ENCODE peak calls at places on chromosomes 5 and 9, in ten cellular contexts. G is amygdala; J is activated CD8-positive, alpha-beta memory T cell treated with anti-CD3 and anti-CD28 coated beads, Interleukin-2, amount 50 U/mL, for 4 hours; N is right cardiac atrium; Q is occipital lobe; C is lower lobe of right lung; V is NCI-H524; F is NCI-H1105 treated with DMSO at 0.1 percent for 48 hours; L is T47D; W is immature natural killer cell. O is an unnamed sample.

GRCh38 chr5:141857226-141857625 is 21.0 kb downstream of the PCDH1 start:
- DNase-seq in N (no peak), V (no peak), Q (no peak), W (no peak), C (no peak), G (no peak), J (no peak), F (no peak), L (no peak), O (no peak)

GRCh38 chr5:80093796-80094195 is 58.6 kb downstream of the THBS4 start:
- DNase-seq in Q (no peak), J (no peak), F (no peak), V (no peak), N (no peak), C (no peak), G (no peak), L (no peak), W (no peak), O (no peak)

GRCh38 chr9:35526087-35526801 is 36.3 kb downstream of the RUSC2 start:
- DNase-seq in W (no peak), F (no peak), J (no peak), C (no peak), Q (no peak), N (no peak), V (no peak), G (no peak), L (no peak), O (no peak)

GRCh38 chr5:172902497-172903472 is 56.4 kb upstream of the RPL26L1 start:
- DNase-seq in G (peak), V (no peak), L (peak), F (no peak), N (peak), Q (peak), W (no peak), C (peak), J (no peak), O (no peak)

GRCh38 chr9:34124923-34125322 is 1.6 kb downstream of the DCAF12 start:
- DNase-seq in Q (no peak), W (no peak), V (no peak), G (no peak), N (no peak), J (no peak), F (no peak), C (no peak), L (peak), O (no peak)

GRCh38 chr9:93670208-93671029 is 94.0 kb downstream of the PHF2 start:
- DNase-seq in J (peak), G (no peak), W (peak), V (no peak), N (peak), F (no peak), C (no peak), L (no peak), Q (no peak), O (peak)

GRCh38 chr9:34240021-34240420 is 61.2 kb downstream of the UBAP1 start:
- DNase-seq in V (no peak), J (no peak), Q (no peak), G (no peak), L (no peak), C (no peak), F (no peak), N (no peak), W (no peak), O (no peak)

GRCh38 chr9:95313010-95313498 is 4.5 kb downstream of the FANCC start:
- DNase-seq in V (peak), L (peak), G (peak), N (peak), W (no peak), Q (peak), C (peak), J (no peak), F (peak), O (no peak)

GRCh38 chr5:151602806-151603205 is 11.7 kb upstream of the FAT2 start:
- DNase-seq in C (no peak), G (no peak), F (no peak), W (no peak), L (no peak), Q (no peak), N (no peak), J (no peak), V (no peak), O (no peak)

GRCh38 chr5:74318985-74319563 is 321.5 kb downstream of the ENC1 start:
- DNase-seq in W (no peak), G (no peak), Q (no peak), V (no peak), L (no peak), C (no peak), N (no peak), F (no peak), J (no peak), O (no peak)

GRCh38 chr5:127909078-127909477 is 174.5 kb upstream of the SLC12A2 start:
- DNase-seq in G (no peak), L (no peak), N (no peak), F (peak), J (no peak), W (no peak), C (no peak), Q (no peak), V (no peak), O (no peak)

GRCh38 chr9:79116064-79116463 is 455.7 kb upstream of the TLE4 start:
- DNase-seq in L (no peak), J (no peak), Q (no peak), C (no peak), V (peak), G (no peak), N (no peak), W (no peak), F (peak), O (no peak)

GRCh38 chr9:22463205-22463604 is 16.6 kb downstream of the DMRTA1 start:
- DNase-seq in J (no peak), F (no peak), L (no peak), N (no peak), Q (no peak), V (no peak), G (no peak), W (no peak), C (no peak), O (no peak)

GRCh38 chr5:170508660-170509322 is 5.0 kb downstream of the KCNIP1 start:
- DNase-seq in N (no peak), F (no peak), W (no peak), G (no peak), Q (no peak), V (no peak), J (no peak), C (no peak), L (no peak), O (no peak)

GRCh38 chr5:74641778-74642542 is 1.4 kb upstream of the ENC1 start:
- DNase-seq in G (peak), F (no peak), L (no peak), N (peak), V (peak), Q (no peak), W (peak), C (peak), J (no peak), O (peak)

GRCh38 chr5:31193591-31194457 is at the start of gene CDH6:
- DNase-seq in N (peak), L (no peak), F (peak), W (no peak), G (no peak), V (peak), J (no peak), C (peak), Q (peak), O (no peak)

GRCh38 chr9:125949247-125949646 is 202.1 kb downstream of the PBX3 start:
- DNase-seq in C (no peak), V (no peak), J (no peak), G (no peak), Q (no peak), F (no peak), N (no peak), W (no peak), L (no peak), O (no peak)

GRCh38 chr5:36298546-36298945 is 3.2 kb downstream of the RANBP3L start:
- DNase-seq in C (no peak), J (no peak), F (no peak), L (no peak), N (no peak), Q (no peak), G (no peak), W (no peak), V (no peak), O (no peak)

GRCh38 chr9:136311433-136312375 is 7.8 kb upstream of the CCDC187 start:
- DNase-seq in C (no peak), Q (no peak), L (no peak), J (no peak), N (peak), W (no peak), V (no peak), F (no peak), G (no peak), O (no peak)

GRCh38 chr9:136016882-136017812 is 56.0 kb upstream of the UBAC1 start:
- DNase-seq in N (peak), G (no peak), F (no peak), C (peak), W (no peak), Q (no peak), L (no peak), V (no peak), J (peak), O (peak)

GRCh38 chr9:21616082-21616778 is 134.1 kb upstream of the IFNE start:
- DNase-seq in Q (no peak), J (no peak), V (no peak), F (no peak), G (no peak), C (no peak), W (no peak), L (no peak), N (no peak), O (no peak)

GRCh38 chr5:154971501-154971900 is 30.6 kb downstream of the MRPL22 start:
- DNase-seq in V (no peak), C (no peak), F (no peak), L (no peak), Q (no peak), W (no peak), J (no peak), G (no peak), N (no peak), O (no peak)

GRCh38 chr5:178348356-178349146 is 115.9 kb upstream of the PHYKPL start:
- DNase-seq in G (no peak), N (peak), F (no peak), J (no peak), L (no peak), Q (no peak), C (peak), V (no peak), W (no peak), O (no peak)

GRCh38 chr5:14039576-14039975 is 95.1 kb upstream of the DNAH5 start:
- DNase-seq in G (no peak), Q (no peak), C (no peak), N (no peak), W (no peak), V (no peak), J (no peak), F (no peak), L (no peak), O (no peak)

GRCh38 chr9:13090588-13090987 is 188.9 kb downstream of the MPDZ start:
- DNase-seq in F (no peak), L (no peak), V (no peak), Q (no peak), C (no peak), G (no peak), N (no peak), J (no peak), W (no peak), O (no peak)

GRCh38 chr5:142960309-142960696 is 190.1 kb downstream of the ARHGAP26 start:
- DNase-seq in J (no peak), Q (no peak), N (no peak), L (no peak), V (no peak), C (no peak), F (no peak), W (no peak), G (no peak), O (no peak)

GRCh38 chr5:178564386-178564785 is 25.8 kb downstream of the COL23A1 start:
- DNase-seq in J (no peak), C (no peak), V (no peak), G (no peak), Q (no peak), W (no peak), F (no peak), N (no peak), L (no peak), O (no peak)

GRCh38 chr5:6810641-6811405 is 97.6 kb downstream of the TENT4A start:
- DNase-seq in J (no peak), N (no peak), F (no peak), Q (no peak), L (no peak), W (no peak), C (no peak), V (no peak), G (no peak), O (no peak)

GRCh38 chr9:70130266-70130665 is 86.6 kb downstream of the MAMDC2 start:
- DNase-seq in N (no peak), Q (no peak), C (no peak), V (no peak), F (no peak), J (no peak), W (no peak), L (no peak), G (no peak), O (no peak)

GRCh38 chr5:108148715-108149139 is 233.2 kb downstream of the FBXL17 start:
- DNase-seq in L (no peak), C (no peak), W (no peak), J (no peak), N (no peak), Q (no peak), V (no peak), G (no peak), F (peak), O (no peak)

GRCh38 chr5:9337908-9338307 is 208.0 kb downstream of the SEMA5A start:
- DNase-seq in L (no peak), C (no peak), W (no peak), Q (no peak), G (no peak), N (no peak), V (no peak), J (no peak), F (no peak), O (no peak)

GRCh38 chr5:59299006-59299405 is 594.5 kb downstream of the PDE4D start:
- DNase-seq in V (no peak), W (no peak), Q (no peak), F (no peak), C (no peak), J (no peak), N (no peak), L (no peak), G (no peak), O (no peak)

GRCh38 chr5:134133213-134133994 is 18.9 kb downstream of the TCF7 start:
- DNase-seq in Q (no peak), N (no peak), G (no peak), W (no peak), L (no peak), F (no peak), V (no peak), J (peak), C (peak), O (peak)

GRCh38 chr9:92538541-92538940 is 2.8 kb upstream of the ECM2 start:
- DNase-seq in Q (no peak), F (no peak), C (no peak), J (no peak), V (no peak), N (no peak), L (no peak), G (no peak), W (no peak), O (no peak)

GRCh38 chr5:33313150-33313549 is 127.6 kb upstream of the TARS1 start:
- DNase-seq in F (no peak), N (no peak), L (no peak), J (no peak), W (no peak), C (no peak), Q (no peak), G (no peak), V (no peak), O (no peak)